ENCODE peak calls at places on chromosomes 13 and 19, in four cellular contexts. X is pancreas, Q is ovary, C is tibial nerve. G is an unnamed sample.

GRCh38 chr19:57671124-57671895 is 2.6 kb downstream of the ZSCAN4 start:
- DNase-seq in X (no peak), Q (no peak), C (no peak), G (no peak)

GRCh38 chr13:106113796-106114195 is 421.7 kb downstream of the EFNB2 start:
- DNase-seq in C (no peak), Q (no peak), X (no peak), G (no peak)

GRCh38 chr13:45331981-45332830 is 8.8 kb downstream of the TPT1 start:
- DNase-seq in Q (no peak), C (peak; percentile 24), X (no peak), G (no peak)

GRCh38 chr19:49749055-49749716 is 13.9 kb downstream of the TSKS start:
- DNase-seq in Q (no peak), C (no peak), X (no peak), G (no peak)

GRCh38 chr13:64078480-64078936 is 2662.9 kb upstream of the PCDH20 start:
- DNase-seq in Q (no peak), C (no peak), X (no peak), G (no peak)

GRCh38 chr13:106555631-106556328 is 12.2 kb downstream of the ARGLU1 start:
- DNase-seq in Q (no peak), X (no peak), C (no peak), G (no peak)

GRCh38 chr19:42433503-42434260 is 6.5 kb upstream of the LIPE start:
- DNase-seq in X (peak; percentile 85), C (peak; percentile 90), Q (no peak), G (no peak)

GRCh38 chr13:30759748-30760147 is 24.4 kb downstream of the ALOX5AP start:
- DNase-seq in C (no peak), X (no peak), Q (no peak), G (no peak)

GRCh38 chr19:13838943-13839192 is 38.1 kb upstream of the NANOS3 start:
- DNase-seq in Q (no peak), C (no peak), X (no peak), G (no peak)

GRCh38 chr19:3710265-3710812 is 2.2 kb downstream of the TJP3 start:
- DNase-seq in Q (no peak), X (peak; percentile 95), C (peak; percentile 52), G (peak; percentile 44)

GRCh38 chr13:53778937-53779336 is 750.3 kb downstream of the OLFM4 start:
- DNase-seq in X (no peak), C (no peak), Q (no peak), G (no peak)

GRCh38 chr13:53775807-53776206 is 747.2 kb downstream of the OLFM4 start:
- DNase-seq in X (no peak), C (no peak), Q (no peak), G (no peak)
- TF ChIP-seq CTCF in X (no peak), C (no peak), Q (no peak), G (no peak)

GRCh38 chr19:40461669-40462221 is 3.8 kb downstream of the BLVRB start:
- DNase-seq in X (peak; percentile 41), C (no peak), Q (no peak), G (no peak)

GRCh38 chr19:40460185-40460584 is 5.4 kb downstream of the BLVRB start:
- DNase-seq in Q (no peak), X (no peak), C (no peak), G (no peak)

GRCh38 chr19:40457048-40457447 is 8.5 kb downstream of the BLVRB start:
- DNase-seq in Q (no peak), X (no peak), C (no peak), G (no peak)

GRCh38 chr19:40458597-40458974 is 7.0 kb downstream of the BLVRB start:
- DNase-seq in Q (no peak), X (no peak), C (no peak), G (no peak)

DNA sequence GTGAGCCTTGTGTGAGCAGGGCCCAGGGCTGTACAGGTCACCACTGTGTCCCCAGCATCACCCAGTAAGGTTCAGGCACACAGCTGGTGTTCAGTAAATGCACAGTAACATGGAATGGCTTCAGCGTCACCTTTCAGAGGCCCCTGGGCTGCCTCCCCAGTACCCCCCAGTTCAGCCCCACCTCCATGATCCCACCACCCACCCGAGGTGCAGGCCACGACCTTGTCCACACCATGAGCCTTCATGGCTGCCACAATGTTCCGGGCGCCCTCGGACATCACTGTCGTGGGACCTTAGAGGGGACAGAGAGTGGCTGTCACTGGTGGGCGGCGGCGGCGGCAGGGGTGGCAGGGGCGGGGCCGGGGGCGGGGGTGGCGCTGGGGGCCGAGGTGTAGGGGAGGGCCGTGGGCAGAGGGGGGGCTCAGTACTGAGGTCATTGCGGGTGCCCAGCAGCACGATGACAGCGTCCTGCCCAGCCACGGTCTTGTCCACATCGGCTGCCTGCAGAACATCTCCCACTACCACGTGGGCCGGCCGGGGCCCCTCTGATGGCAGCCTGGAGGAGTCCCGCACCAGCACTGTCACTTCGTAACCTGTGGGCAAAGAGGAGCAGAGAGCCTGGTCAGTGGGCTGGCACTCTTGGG is 7.5 kb downstream of the BLVRB start:
- DNase-seq in X (no peak), Q (no peak), C (no peak), G (no peak)
- TF ChIP-seq CTCF in X (no peak), Q (no peak), C (no peak), G (no peak)

DNA sequence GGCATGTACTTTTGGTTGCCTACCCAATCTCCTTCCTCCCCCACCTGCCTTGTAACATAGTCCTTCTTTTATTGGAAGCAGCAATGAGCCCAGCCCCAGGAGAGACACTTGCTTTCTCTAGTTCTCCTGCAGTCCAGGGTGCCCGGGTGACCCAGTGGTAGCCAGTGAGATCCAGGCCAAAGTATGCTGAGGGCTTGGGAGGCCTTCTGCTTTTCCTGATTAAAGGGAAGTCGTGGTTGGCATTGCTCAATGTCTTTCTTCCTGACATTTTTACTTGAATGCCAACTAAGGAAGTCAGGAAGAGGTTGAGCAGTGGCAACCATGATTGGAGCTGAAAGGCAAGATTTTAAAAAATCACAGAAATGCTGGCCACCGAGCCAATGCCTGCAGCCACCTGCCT is 25.7 kb downstream of the CNMD start:
- DNase-seq in Q (no peak), X (peak; percentile 28), C (peak; percentile 54), G (no peak)
- TF ChIP-seq CTCF in Q (no peak), X (no peak), C (no peak), G (no peak)

GRCh38 chr19:55383789-55384575 is at the start of gene TMEM238:
- DNase-seq in C (no peak), X (peak; percentile 70), Q (peak; percentile 69), G (no peak)
- TF ChIP-seq CTCF in C (peak; percentile 50), X (no peak), Q (peak; percentile 20), G (no peak)

GRCh38 chr13:97855570-97855970 is 97.9 kb upstream of the IPO5 start:
- DNase-seq in Q (no peak), C (peak; percentile 46), X (peak; percentile 27), G (no peak)
- TF ChIP-seq CTCF in Q (peak; percentile 47), C (peak; percentile 63), X (peak; percentile 81), G (no peak)

GRCh38 chr13:42038661-42039456 is 9.6 kb upstream of the DGKH start:
- DNase-seq in X (no peak), C (no peak), Q (peak; percentile 22), G (no peak)

GRCh38 chr13:42041017-42041683 is 7.3 kb upstream of the DGKH start:
- DNase-seq in C (peak; percentile 6), Q (peak; percentile 65), X (peak; percentile 33), G (no peak)

GRCh38 chr13:42040730-42041016 is 7.8 kb upstream of the DGKH start:
- DNase-seq in Q (no peak), X (no peak), C (no peak), G (no peak)

GRCh38 chr13:42039946-42040729 is 8.3 kb upstream of the DGKH start:
- DNase-seq in C (peak; percentile 89), Q (peak; percentile 92), X (peak; percentile 90), G (peak; percentile 78)

DNA sequence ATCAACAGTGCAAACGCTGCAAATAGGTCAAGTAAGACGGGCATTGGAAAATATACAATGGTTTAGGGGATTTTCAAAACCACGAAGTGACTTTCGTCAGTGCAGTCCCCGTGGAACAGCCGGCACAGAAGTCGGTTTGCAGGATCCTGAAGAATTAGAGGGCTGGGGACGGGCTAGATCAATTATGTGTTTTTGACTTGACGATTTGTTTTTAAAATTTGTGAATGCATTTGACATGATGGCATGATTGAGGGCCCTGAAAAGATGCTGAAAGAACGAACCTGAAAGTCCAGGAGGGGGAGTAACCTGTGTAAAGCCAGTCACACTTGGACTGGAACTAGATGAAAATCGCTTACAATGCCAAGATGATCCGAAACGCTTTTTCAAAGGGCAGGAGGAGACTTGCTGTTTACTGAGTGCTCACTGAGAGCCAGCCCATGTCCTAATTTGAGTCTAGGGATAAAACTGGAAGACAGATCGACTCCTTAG is 8.9 kb upstream of the DGKH start:
- DNase-seq in X (no peak), C (peak; percentile 24), Q (no peak), G (no peak)
- TF ChIP-seq CTCF in X (no peak), C (no peak), Q (no peak), G (no peak)

G was measured in omental fat pad.